ENCODE peak calls at places on chromosomes 5 and 9, in five cellular contexts. One of them, this sample, is unnamed.

GRCh38 chr9:70113403-70114022 is 69.9 kb downstream of the MAMDC2 start:
- DNase-seq in IMR-90: peak; percentile 72
- DNase-seq in PC-9: peak; percentile 50
- DNase-seq in CD8-positive, alpha-beta memory T cell: no peak
- DNase-seq in GM23248: peak; percentile 80
- DNase-seq in this sample: peak; percentile 48

GRCh38 chr5:173919443-173919842 is 31.3 kb downstream of the CPEB4 start:
- DNase-seq in PC-9: peak; percentile 17
- DNase-seq in GM23248: peak; percentile 49
- DNase-seq in CD8-positive, alpha-beta memory T cell: no peak
- DNase-seq in IMR-90: peak; percentile 47
- DNase-seq in this sample: no peak

GRCh38 chr9:105510024-105510423 is 47.9 kb upstream of the FKTN start:
- DNase-seq in GM23248: peak; percentile 80
- DNase-seq in IMR-90: peak; percentile 89
- DNase-seq in PC-9: no peak
- DNase-seq in CD8-positive, alpha-beta memory T cell: no peak
- DNase-seq in this sample: no peak

GRCh38 chr9:128411373-128412119 is 9.1 kb upstream of the CERCAM start:
- DNase-seq in PC-9: no peak
- DNase-seq in IMR-90: no peak
- DNase-seq in GM23248: peak; percentile 21
- DNase-seq in CD8-positive, alpha-beta memory T cell: no peak
- DNase-seq in this sample: peak; percentile 61

GRCh38 chr9:80410106-80410505 is 838.3 kb downstream of the TLE4 start:
- DNase-seq in GM23248: no peak
- DNase-seq in PC-9: no peak
- DNase-seq in CD8-positive, alpha-beta memory T cell: no peak
- DNase-seq in IMR-90: no peak
- DNase-seq in this sample: no peak

GRCh38 chr9:106890621-106891020 is 27.7 kb downstream of the ZNF462 start:
- DNase-seq in IMR-90: no peak
- DNase-seq in CD8-positive, alpha-beta memory T cell: no peak
- DNase-seq in PC-9: no peak
- DNase-seq in GM23248: no peak
- DNase-seq in this sample: no peak

GRCh38 chr9:100082786-100083185 is 16.0 kb downstream of the ERP44 start:
- DNase-seq in IMR-90: peak; percentile 70
- DNase-seq in GM23248: peak; percentile 52
- DNase-seq in PC-9: no peak
- DNase-seq in CD8-positive, alpha-beta memory T cell: no peak
- DNase-seq in this sample: no peak

GRCh38 chr5:179378441-179379271 is 33.4 kb upstream of the ADAMTS2 start:
- DNase-seq in CD8-positive, alpha-beta memory T cell: no peak
- DNase-seq in GM23248: peak; percentile 42
- DNase-seq in IMR-90: peak; percentile 78
- DNase-seq in PC-9: no peak
- DNase-seq in this sample: no peak

GRCh38 chr9:89448381-89448780 is 49.5 kb downstream of the SEMA4D start:
- DNase-seq in GM23248: no peak
- DNase-seq in PC-9: no peak
- DNase-seq in CD8-positive, alpha-beta memory T cell: peak; percentile 45
- DNase-seq in IMR-90: no peak
- DNase-seq in this sample: no peak

GRCh38 chr5:53069626-53070025 is 39.9 kb downstream of the MOCS2 start:
- DNase-seq in GM23248: peak; percentile 99
- DNase-seq in PC-9: no peak
- DNase-seq in IMR-90: peak; percentile 83
- DNase-seq in CD8-positive, alpha-beta memory T cell: no peak
- DNase-seq in this sample: no peak

GRCh38 chr9:127972316-127972871 is 8.4 kb downstream of the EEIG1 start:
- DNase-seq in GM23248: no peak
- DNase-seq in CD8-positive, alpha-beta memory T cell: no peak
- DNase-seq in IMR-90: no peak
- DNase-seq in PC-9: no peak
- DNase-seq in this sample: no peak

GRCh38 chr5:123092696-123093095 is 3.7 kb downstream of the PRDM6 start:
- DNase-seq in GM23248: no peak
- DNase-seq in IMR-90: peak; percentile 19
- DNase-seq in PC-9: no peak
- DNase-seq in CD8-positive, alpha-beta memory T cell: no peak
- DNase-seq in this sample: no peak
- H3K27me3 ChIP-seq in GM23248: peaks cover 32% of the 10 kb centered on the region
- H3K27me3 ChIP-seq in IMR-90: peaks cover 57% of the 10 kb centered on the region
- H3K27me3 ChIP-seq in PC-9: no peaks in the 10 kb centered on the region
- H3K27me3 ChIP-seq in CD8-positive, alpha-beta memory T cell: peaks cover 12% of the 10 kb centered on the region
- H3K27me3 ChIP-seq in this sample: peaks cover 8% of the 10 kb centered on the region

DNA sequence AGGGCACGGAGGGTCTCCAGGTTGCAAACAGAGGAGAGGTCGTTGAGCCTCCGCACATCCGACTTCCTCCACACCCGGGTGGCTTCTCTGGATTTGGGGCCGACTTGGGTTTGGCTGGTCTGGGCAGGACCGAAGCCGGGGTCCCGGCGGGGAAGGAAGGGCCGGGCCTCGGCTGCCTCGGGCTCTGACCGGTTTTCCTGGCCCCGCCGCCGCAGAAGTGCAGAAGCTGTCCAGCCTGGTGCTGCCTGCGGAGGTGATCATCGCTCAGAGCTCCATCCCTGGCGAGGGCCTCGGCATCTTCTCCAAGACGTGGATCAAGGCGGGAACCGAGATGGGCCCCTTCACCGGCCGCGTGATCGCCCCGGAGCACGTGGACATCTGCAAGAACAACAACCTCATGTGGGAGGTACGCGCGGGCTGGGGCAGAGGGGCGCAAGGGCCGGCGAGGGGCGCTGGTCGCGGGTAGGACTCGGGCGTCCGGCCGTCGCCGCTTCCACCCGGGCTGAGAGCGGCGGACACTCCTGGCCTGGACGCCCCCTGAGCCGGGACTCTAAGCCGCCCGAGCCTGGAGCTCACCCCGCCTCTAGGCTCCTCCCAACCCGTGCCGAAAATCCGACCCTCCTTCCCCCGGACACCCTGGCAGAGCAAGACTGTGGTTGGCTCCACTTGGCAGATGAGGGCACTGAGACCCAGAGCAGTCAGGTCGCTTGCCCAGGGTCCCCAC is 2.2 kb downstream of the PRDM12 start:
- DNase-seq in PC-9: no peak
- DNase-seq in GM23248: no peak
- DNase-seq in CD8-positive, alpha-beta memory T cell: no peak
- DNase-seq in IMR-90: no peak
- DNase-seq in this sample: no peak
- H3K27me3 ChIP-seq in PC-9: peaks cover 21% of the 10 kb centered on the region
- H3K27me3 ChIP-seq in GM23248: peaks cover 60% of the 10 kb centered on the region
- H3K27me3 ChIP-seq in CD8-positive, alpha-beta memory T cell: peaks cover 38% of the 10 kb centered on the region
- H3K27me3 ChIP-seq in IMR-90: peaks cover 74% of the 10 kb centered on the region
- H3K27me3 ChIP-seq in this sample: no peaks in the 10 kb centered on the region

GRCh38 chr5:1121891-1122290 is 10.0 kb upstream of the SLC12A7 start:
- DNase-seq in GM23248: no peak
- DNase-seq in CD8-positive, alpha-beta memory T cell: no peak
- DNase-seq in PC-9: no peak
- DNase-seq in IMR-90: no peak
- DNase-seq in this sample: no peak
- H3K27me3 ChIP-seq in GM23248: peaks cover 17% of the 10 kb centered on the region
- H3K27me3 ChIP-seq in CD8-positive, alpha-beta memory T cell: no peaks in the 10 kb centered on the region
- H3K27me3 ChIP-seq in PC-9: no peaks in the 10 kb centered on the region
- H3K27me3 ChIP-seq in IMR-90: peaks cover 53% of the 10 kb centered on the region
- H3K27me3 ChIP-seq in this sample: no peaks in the 10 kb centered on the region

GRCh38 chr5:177396807-177397206 is 3.7 kb downstream of the PFN3 start:
- DNase-seq in IMR-90: no peak
- DNase-seq in GM23248: no peak
- DNase-seq in CD8-positive, alpha-beta memory T cell: no peak
- DNase-seq in PC-9: no peak
- DNase-seq in this sample: no peak

GRCh38 chr5:177397875-177398390 is 2.5 kb downstream of the PFN3 start:
- DNase-seq in GM23248: no peak
- DNase-seq in IMR-90: no peak
- DNase-seq in CD8-positive, alpha-beta memory T cell: no peak
- DNase-seq in PC-9: no peak
- DNase-seq in this sample: no peak

GRCh38 chr5:177403194-177403825 is 2.8 kb upstream of the PFN3 start:
- DNase-seq in IMR-90: peak; percentile 12
- DNase-seq in CD8-positive, alpha-beta memory T cell: peak; percentile 60
- DNase-seq in GM23248: peak; percentile 50
- DNase-seq in PC-9: peak; percentile 57
- DNase-seq in this sample: no peak

GRCh38 chr5:177402271-177403043 is 2.0 kb upstream of the PFN3 start:
- DNase-seq in IMR-90: peak; percentile 54
- DNase-seq in PC-9: peak; percentile 88
- DNase-seq in CD8-positive, alpha-beta memory T cell: peak; percentile 29
- DNase-seq in GM23248: peak; percentile 74
- DNase-seq in this sample: no peak

GRCh38 chr5:177399903-177400868 is at the start of gene PFN3:
- DNase-seq in GM23248: peak; percentile 59
- DNase-seq in PC-9: no peak
- DNase-seq in IMR-90: peak; percentile 27
- DNase-seq in CD8-positive, alpha-beta memory T cell: no peak
- DNase-seq in this sample: no peak
- H3K27me3 ChIP-seq in GM23248: peaks cover 49% of the 10 kb centered on the region
- H3K27me3 ChIP-seq in PC-9: no peaks in the 10 kb centered on the region
- H3K27me3 ChIP-seq in IMR-90: peaks cover 71% of the 10 kb centered on the region
- H3K27me3 ChIP-seq in CD8-positive, alpha-beta memory T cell: no peaks in the 10 kb centered on the region
- H3K27me3 ChIP-seq in this sample: peaks cover 5% of the 10 kb centered on the region

DNA sequence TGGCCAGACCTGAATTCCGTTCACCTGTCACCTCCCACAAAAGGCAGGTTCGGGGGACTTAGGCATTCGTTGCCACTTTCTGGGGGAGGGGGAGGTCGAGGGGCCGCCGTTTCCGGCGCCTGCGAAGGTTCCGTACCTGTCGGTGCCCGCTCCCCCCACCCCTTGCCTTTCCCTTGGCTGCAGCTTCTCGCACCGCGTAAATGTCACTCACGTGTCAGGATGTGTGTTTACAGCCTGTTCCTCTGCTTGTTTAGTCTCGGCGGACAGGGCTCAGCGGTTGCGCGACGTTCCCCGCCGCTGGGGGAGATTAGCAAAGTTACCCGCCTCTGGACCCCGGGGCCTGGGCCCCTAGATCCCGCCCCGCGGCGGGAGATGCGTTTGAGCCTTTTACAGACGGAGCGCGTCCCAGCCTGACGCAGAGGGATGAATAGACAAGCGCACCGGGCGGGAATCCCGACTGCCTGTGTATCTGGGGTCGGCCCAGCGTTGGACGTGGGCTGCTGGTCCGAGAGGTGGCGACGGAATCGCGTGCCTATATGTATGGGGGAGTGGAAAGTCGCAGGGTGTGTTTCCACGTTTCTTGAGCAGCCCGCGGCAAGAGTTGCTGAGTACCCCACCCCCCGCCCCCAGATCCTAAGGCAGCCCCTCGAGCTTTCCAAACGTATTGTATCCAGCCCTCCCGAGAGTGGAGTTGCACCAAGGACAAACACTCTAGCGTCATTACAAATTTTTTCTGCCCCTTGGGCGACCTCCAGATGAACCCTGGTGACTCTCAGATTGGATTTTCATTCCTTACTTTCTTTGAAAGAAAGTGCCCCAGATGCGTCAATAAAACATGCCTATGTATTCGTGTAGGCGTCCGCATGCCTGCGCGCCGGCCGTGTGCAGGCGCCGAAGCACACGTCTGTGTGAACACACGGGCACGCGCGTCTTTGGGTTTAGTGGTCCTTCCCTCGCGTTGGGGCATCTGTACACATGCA is 2.4 kb upstream of the LHX2 start:
- DNase-seq in CD8-positive, alpha-beta memory T cell: no peak
- DNase-seq in GM23248: no peak
- DNase-seq in PC-9: no peak
- DNase-seq in IMR-90: no peak
- DNase-seq in this sample: no peak
- H3K27me3 ChIP-seq in CD8-positive, alpha-beta memory T cell: peaks cover 49% of the 10 kb centered on the region
- H3K27me3 ChIP-seq in GM23248: peaks cover 79% of the 10 kb centered on the region
- H3K27me3 ChIP-seq in PC-9: no peaks in the 10 kb centered on the region
- H3K27me3 ChIP-seq in IMR-90: peaks cover 96% of the 10 kb centered on the region
- H3K27me3 ChIP-seq in this sample: peaks cover 8% of the 10 kb centered on the region

GRCh38 chr5:1888541-1889251 is 6.0 kb upstream of the IRX4 start:
- DNase-seq in IMR-90: no peak
- DNase-seq in CD8-positive, alpha-beta memory T cell: no peak
- DNase-seq in PC-9: no peak
- DNase-seq in GM23248: no peak
- DNase-seq in this sample: no peak

GRCh38 chr5:1886634-1887399 is 4.1 kb upstream of the IRX4 start:
- DNase-seq in IMR-90: no peak
- DNase-seq in GM23248: no peak
- DNase-seq in CD8-positive, alpha-beta memory T cell: no peak
- DNase-seq in PC-9: no peak
- DNase-seq in this sample: no peak

GRCh38 chr5:1889321-1890065 is 6.8 kb upstream of the IRX4 start:
- DNase-seq in GM23248: no peak
- DNase-seq in CD8-positive, alpha-beta memory T cell: no peak
- DNase-seq in PC-9: no peak
- DNase-seq in IMR-90: no peak
- DNase-seq in this sample: no peak

GRCh38 chr5:1885777-1886633 is 3.3 kb upstream of the IRX4 start:
- DNase-seq in PC-9: no peak
- DNase-seq in CD8-positive, alpha-beta memory T cell: no peak
- DNase-seq in IMR-90: no peak
- DNase-seq in GM23248: no peak
- DNase-seq in this sample: no peak

GRCh38 chr5:1887400-1888360 is 5.0 kb upstream of the IRX4 start:
- DNase-seq in PC-9: no peak
- DNase-seq in GM23248: no peak
- DNase-seq in IMR-90: no peak
- DNase-seq in CD8-positive, alpha-beta memory T cell: no peak
- DNase-seq in this sample: no peak
- H3K27me3 ChIP-seq in PC-9: peaks cover 80% of the 10 kb centered on the region
- H3K27me3 ChIP-seq in GM23248: peaks cover 62% of the 10 kb centered on the region
- H3K27me3 ChIP-seq in IMR-90: peaks cover 72% of the 10 kb centered on the region
- H3K27me3 ChIP-seq in CD8-positive, alpha-beta memory T cell: peaks cover 5% of the 10 kb centered on the region
- H3K27me3 ChIP-seq in this sample: no peaks in the 10 kb centered on the region

DNA sequence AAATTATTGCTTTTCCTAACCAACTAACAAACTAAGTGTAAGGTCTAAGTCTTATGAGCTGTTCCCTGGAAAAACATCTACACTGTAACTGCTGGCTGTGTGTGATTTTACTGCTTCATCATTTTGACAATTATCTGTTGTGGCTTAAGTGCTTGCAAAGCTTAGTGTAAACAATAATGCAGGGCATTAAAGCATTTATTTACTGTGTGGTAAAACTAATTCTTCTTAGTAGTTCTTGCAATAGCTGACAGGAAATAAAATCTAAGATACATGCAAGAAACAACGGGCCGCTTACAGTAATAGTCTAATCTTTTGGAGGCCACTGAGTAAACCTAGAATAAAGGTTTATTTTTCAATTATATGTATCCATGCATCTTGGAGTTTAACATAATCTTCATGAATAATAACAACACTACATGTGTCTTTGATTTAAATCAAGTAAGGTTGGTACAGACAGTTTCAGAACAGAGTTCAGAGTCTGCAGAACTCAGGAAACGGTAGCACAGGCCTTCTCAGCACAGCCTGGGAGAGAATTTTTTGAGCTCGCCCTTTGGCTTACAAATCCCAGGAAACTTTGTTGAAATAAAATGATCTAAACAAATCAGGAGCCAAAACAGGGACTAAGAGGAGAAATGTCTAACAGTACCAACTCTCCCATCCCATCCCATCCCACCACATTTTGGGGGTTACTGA is 473.0 kb downstream of the NR2F1-AS1 start:
- DNase-seq in CD8-positive, alpha-beta memory T cell: no peak
- DNase-seq in GM23248: no peak
- DNase-seq in IMR-90: no peak
- DNase-seq in PC-9: no peak
- DNase-seq in this sample: no peak
- H3K27me3 ChIP-seq in CD8-positive, alpha-beta memory T cell: no peaks in the 10 kb centered on the region
- H3K27me3 ChIP-seq in GM23248: no peaks in the 10 kb centered on the region
- H3K27me3 ChIP-seq in IMR-90: no peaks in the 10 kb centered on the region
- H3K27me3 ChIP-seq in PC-9: no peaks in the 10 kb centered on the region
- H3K27me3 ChIP-seq in this sample: no peaks in the 10 kb centered on the region